ENCODE peak calls at places on chromosomes 5 and 9, in four cellular contexts. X is H1, P is H9, F is trophoblast cell. T is an unnamed sample. For H3K79me2, the result is how much of the 10 kb centered on the place peaks cover.

GRCh38 chr9:135066291-135066690 is 21.2 kb upstream of the OLFM1 start:
- DNase-seq in F (no peak), P (peak), X (no peak), T (no peak)

GRCh38 chr5:16983022-16983639 is 47.0 kb upstream of the MYO10 start:
- DNase-seq in P (no peak), X (no peak), F (no peak), T (no peak)

GRCh38 chr5:76787237-76787636 is 31.6 kb upstream of the F2RL1 start:
- DNase-seq in F (no peak), X (no peak), P (no peak), T (no peak)

GRCh38 chr9:7984713-7985112 is 185.1 kb upstream of the DMAC1 start:
- DNase-seq in P (no peak), X (no peak), F (no peak), T (no peak)

GRCh38 chr9:88535932-88536324 is 950 bp downstream of the NXNL2 start:
- DNase-seq in P (no peak), X (no peak), F (peak), T (no peak)

GRCh38 chr9:33135086-33135958 is 31.8 kb downstream of the B4GALT1 start:
- DNase-seq in X (no peak), F (peak), P (no peak), T (no peak)

GRCh38 chr5:120419110-120419509 is 45.0 kb upstream of the PRR16 start:
- DNase-seq in X (no peak), P (no peak), F (no peak), T (peak)

GRCh38 chr9:97557606-97558095 is 56.2 kb downstream of the TMOD1 start:
- DNase-seq in X (no peak), F (no peak), P (no peak), T (no peak)

GRCh38 chr9:115643948-115644727 is 509.5 kb upstream of the PAPPA start:
- DNase-seq in F (no peak), X (no peak), P (no peak), T (no peak)

GRCh38 chr5:54518146-54519082 is 855 bp downstream of the SNX18 start:
- DNase-seq in X (peak), F (peak), P (peak), T (peak)

GRCh38 chr9:109010676-109011655 is 2.3 kb downstream of the CTNNAL1 start:
- DNase-seq in F (peak), X (no peak), P (no peak), T (no peak)

GRCh38 chr9:92983984-92984589 is 36.8 kb downstream of the FGD3 start:
- DNase-seq in P (no peak), F (no peak), X (no peak), T (peak)

GRCh38 chr9:108537756-108538155 is 318.0 kb downstream of the ACTL7B start:
- DNase-seq in X (no peak), F (no peak), P (no peak), T (no peak)

GRCh38 chr9:99213197-99213596 is 8.5 kb downstream of the ALG2 start:
- DNase-seq in F (no peak), P (no peak), X (no peak), T (no peak)

GRCh38 chr9:125142560-125143376 is 560 bp downstream of the SCAI start:
- DNase-seq in X (peak), F (no peak), P (peak), T (peak)

GRCh38 chr9:7542648-7543165 is 256.9 kb downstream of the DMAC1 start:
- DNase-seq in P (peak), F (no peak), X (no peak), T (no peak)

GRCh38 chr5:75611324-75612210 is at the start of gene ANKDD1B:
- DNase-seq in P (peak), F (no peak), X (peak), T (peak)

GRCh38 chr5:108634251-108634950 is 113.3 kb upstream of the FER start:
- DNase-seq in P (no peak), F (no peak), X (no peak), T (no peak)

GRCh38 chr5:139422307-139422893 is 16.9 kb downstream of the DNAJC18 start:
- DNase-seq in F (peak), P (peak), X (peak), T (peak)

GRCh38 chr5:73306741-73307275 is 133.8 kb downstream of the TMEM174 start:
- DNase-seq in P (no peak), X (no peak), F (no peak), T (no peak)

GRCh38 chr5:6750951-6751685 is 37.9 kb downstream of the TENT4A start:
- DNase-seq in F (no peak), X (no peak), P (no peak), T (no peak)

GRCh38 chr5:148584103-148584502 is 70.2 kb downstream of the HTR4 start:
- DNase-seq in X (no peak), F (no peak), P (no peak), T (no peak)

GRCh38 chr9:72978724-72979123 is 25.9 kb upstream of the ALDH1A1 start:
- DNase-seq in X (no peak), F (no peak), P (no peak), T (no peak)

GRCh38 chr5:10685103-10685502 is 75.9 kb downstream of the DAP start:
- DNase-seq in X (no peak), P (no peak), F (no peak), T (no peak)

GRCh38 chr5:170503970-170504525 is at the start of gene KCNIP1:
- DNase-seq in F (no peak), P (peak), X (peak), T (peak)

GRCh38 chr5:170508036-170508435 is 4.2 kb downstream of the KCNIP1 start:
- DNase-seq in P (no peak), F (no peak), X (no peak), T (peak)

GRCh38 chr5:170502692-170503091 is 1.1 kb upstream of the KCNIP1 start:
- DNase-seq in X (no peak), P (no peak), F (no peak), T (no peak)

GRCh38 chr5:170501931-170502330 is 1.9 kb upstream of the KCNIP1 start:
- DNase-seq in F (no peak), P (no peak), X (no peak), T (no peak)

DNA sequence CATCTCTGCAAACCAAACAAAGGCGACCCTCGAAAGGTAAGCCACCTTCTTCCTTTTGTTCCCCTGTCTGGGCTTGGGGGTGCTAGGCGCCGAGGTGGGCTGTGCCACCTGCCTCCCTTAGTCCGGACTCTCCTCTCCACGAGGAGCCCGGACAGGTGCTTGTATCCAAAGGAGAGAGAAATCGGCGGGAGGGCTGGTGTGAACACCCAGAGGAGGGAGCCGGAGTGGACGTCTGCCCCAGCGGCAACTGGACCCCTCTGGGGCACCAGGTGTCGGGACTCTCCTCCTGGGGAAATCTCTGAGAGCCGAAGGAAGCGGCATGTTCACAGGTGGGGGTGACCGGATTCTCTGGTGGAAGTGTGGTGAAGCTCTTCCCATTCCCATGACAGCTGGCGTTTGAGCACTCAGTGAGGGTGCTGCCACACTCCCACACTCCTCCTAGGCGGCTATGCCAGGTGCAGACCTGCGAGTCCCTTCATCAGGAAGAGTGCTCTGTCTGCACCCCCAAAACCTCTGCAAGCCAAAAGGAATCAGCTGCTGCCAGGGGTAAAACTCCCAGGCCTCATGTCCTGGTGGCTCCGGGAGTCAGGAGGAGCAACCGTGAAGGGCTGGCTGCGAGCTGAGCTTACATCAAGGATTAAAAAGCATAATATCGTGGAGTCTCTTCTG is 912 bp downstream of the KCNIP1 start:
- DNase-seq in P (no peak), X (no peak), F (no peak), T (no peak)
- H2AK5ac ChIP-seq in P (no peak), X (no peak), F (no peak), T (no peak)

DNA sequence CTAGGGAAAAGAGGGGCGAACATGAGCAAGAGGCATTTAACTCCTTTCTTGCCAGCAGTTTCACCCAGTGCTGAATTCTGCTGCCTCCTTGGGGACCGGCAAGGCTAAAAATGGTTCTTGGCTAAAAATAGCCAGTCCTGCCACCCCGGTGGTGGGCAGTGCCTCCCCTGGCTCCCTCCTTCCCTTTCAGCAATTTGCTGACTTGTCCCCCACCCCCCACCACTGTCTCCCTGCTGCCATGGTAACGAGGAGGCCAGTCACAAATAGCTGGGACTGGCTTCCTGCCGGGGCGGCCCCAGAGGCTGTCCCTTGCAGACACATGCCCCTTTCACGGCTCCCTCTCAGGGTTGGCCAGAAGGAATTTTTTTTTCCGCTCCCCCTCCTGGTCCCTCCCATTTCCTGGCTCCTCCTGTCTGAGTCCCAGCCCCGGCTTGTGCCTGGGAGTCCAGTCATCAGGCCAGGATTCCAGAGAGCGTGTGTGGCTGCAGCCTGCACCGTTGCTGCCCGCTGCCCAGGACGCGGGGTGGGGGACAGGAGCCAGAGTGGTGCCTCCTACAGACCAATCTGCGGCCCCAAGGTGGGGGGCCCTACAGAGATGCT is 130.3 kb downstream of the RGS3 start:
- DNase-seq in P (peak), F (peak), X (peak), T (peak)
- H3K79me2 ChIP-seq in P (under half), F (under half), X (under half), T (under half)

GRCh38 chr5:158882236-158882635 is 217.5 kb downstream of the EBF1 start:
- DNase-seq in X (no peak), F (no peak), P (no peak), T (no peak)

GRCh38 chr5:158880514-158881001 is 219.2 kb downstream of the EBF1 start:
- DNase-seq in P (no peak), F (no peak), X (no peak), T (no peak)

GRCh38 chr5:158878227-158878626 is 221.5 kb downstream of the EBF1 start:
- DNase-seq in P (no peak), F (no peak), X (no peak), T (no peak)

GRCh38 chr5:158881076-158881880 is 218.4 kb downstream of the EBF1 start:
- DNase-seq in P (no peak), F (no peak), X (no peak), T (no peak)

GRCh38 chr5:158879993-158880392 is 219.7 kb downstream of the EBF1 start:
- DNase-seq in P (no peak), X (no peak), F (no peak), T (no peak)
- H2AK5ac ChIP-seq in P (no peak), X (no peak), F (no peak), T (no peak)

GRCh38 chr9:76013797-76014196 is 123.3 kb downstream of the PCSK5 start:
- DNase-seq in P (no peak), X (no peak), F (no peak), T (no peak)

GRCh38 chr9:76020654-76021053 is 130.2 kb downstream of the PCSK5 start:
- DNase-seq in F (no peak), P (no peak), X (no peak), T (no peak)

GRCh38 chr9:76018767-76019166 is 128.3 kb downstream of the PCSK5 start:
- DNase-seq in P (no peak), F (no peak), X (no peak), T (peak)

GRCh38 chr9:76022317-76022716 is 131.8 kb downstream of the PCSK5 start:
- DNase-seq in P (no peak), F (no peak), X (no peak), T (no peak)

GRCh38 chr9:76018244-76018643 is 127.8 kb downstream of the PCSK5 start:
- DNase-seq in F (no peak), P (no peak), X (no peak), T (no peak)
- H3K79me2 ChIP-seq in F (under half), P (under half), X (under half), T (under half)

GRCh38 chr5:173263566-173263965 is 28.6 kb upstream of the NKX2-5 start:
- DNase-seq in P (no peak), X (no peak), F (no peak), T (no peak)
- H2AK5ac ChIP-seq in P (no peak), X (no peak), F (no peak), T (no peak)

GRCh38 chr9:130862217-130862616 is 27.2 kb downstream of the ABL1 start:
- DNase-seq in F (no peak), X (no peak), P (no peak), T (no peak)
- H3K79me2 ChIP-seq in F (under half), X (under half), P (under half), T (under half)

GRCh38 chr5:74372051-74372450 is 268.5 kb downstream of the ENC1 start:
- DNase-seq in P (no peak), X (no peak), F (no peak), T (no peak)
- H2AK5ac ChIP-seq in P (no peak), X (no peak), F (no peak), T (no peak)

T was measured in mesendoderm.